ENCODE peak calls at places on chromosomes 3 and 15, in eight cellular contexts. G is endothelial cell of umbilical vein, P is IMR-90, N is uterus, D is tibial nerve, O is Peyer's patch, K is transverse colon, Z is A549. C is an unnamed sample.
A peak's percentile ranks its signal among the peaks of the same experiment; 100 is the strongest.

GRCh38 chr3:184836090-184836785 is 24.3 kb downstream of the VPS8 start:
- DNase-seq in N (no peak), P (no peak), K (no peak), Z (no peak), O (no peak), D (no peak), G (no peak), C (no peak)

GRCh38 chr3:72485649-72486048 is 362.6 kb downstream of the SHQ1 start:
- DNase-seq in O (no peak), P (peak; percentile 10), D (peak; percentile 19), Z (no peak), N (no peak), K (no peak), G (no peak), C (peak; percentile 32)

GRCh38 chr3:59818033-59818936 is 768.5 kb upstream of the CFAP20DC start:
- DNase-seq in O (peak; percentile 69), Z (peak; percentile 81), G (no peak), P (peak; percentile 97), K (peak; percentile 76), D (peak; percentile 88), N (peak; percentile 83), C (peak; percentile 75)

GRCh38 chr3:164848922-164849321 is 229.4 kb downstream of the SI start:
- DNase-seq in P (no peak), K (no peak), Z (no peak), N (no peak), O (no peak), D (no peak), G (no peak), C (no peak)

GRCh38 chr3:8663177-8664061 is 18.8 kb upstream of the SSUH2 start:
- DNase-seq in Z (peak; percentile 79), K (peak; percentile 63), D (peak; percentile 70), G (peak; percentile 66), P (peak; percentile 61), N (no peak), O (peak; percentile 87), C (peak; percentile 64)

GRCh38 chr3:119195151-119195476 is 21.7 kb downstream of the UPK1B start:
- DNase-seq in P (no peak), O (no peak), D (no peak), G (no peak), Z (no peak), K (no peak), N (no peak), C (no peak)

GRCh38 chr3:135137296-135137695 is 342.2 kb downstream of the EPHB1 start:
- DNase-seq in G (no peak), D (no peak), Z (no peak), O (no peak), P (no peak), K (no peak), N (no peak), C (no peak)

GRCh38 chr15:80275946-80276345 is 23.9 kb upstream of the CTXND1 start:
- DNase-seq in G (no peak), Z (peak; percentile 48), O (no peak), D (no peak), P (peak; percentile 40), K (no peak), N (no peak), C (no peak)

GRCh38 chr15:84752700-84753099 is 4.3 kb downstream of the ZNF592 start:
- DNase-seq in N (no peak), K (no peak), P (peak; percentile 50), D (no peak), G (no peak), Z (no peak), O (no peak), C (no peak)

GRCh38 chr3:191889781-191890180 is 428.8 kb downstream of the PYDC2 start:
- DNase-seq in K (no peak), N (no peak), G (no peak), P (no peak), O (no peak), Z (no peak), D (no peak), C (no peak)

GRCh38 chr3:42532229-42532628 is 29.8 kb downstream of the VIPR1 start:
- DNase-seq in Z (no peak), O (no peak), D (no peak), G (no peak), P (no peak), N (no peak), K (no peak), C (no peak)

GRCh38 chr3:189914799-189915198 is 205.9 kb downstream of the P3H2 start:
- DNase-seq in K (no peak), P (peak; percentile 96), O (no peak), G (peak; percentile 42), Z (peak; percentile 88), D (peak; percentile 9), N (no peak), C (no peak)

GRCh38 chr3:134803051-134803505 is 8.0 kb downstream of the EPHB1 start:
- DNase-seq in O (no peak), N (no peak), G (no peak), D (no peak), K (no peak), Z (no peak), P (no peak), C (no peak)

GRCh38 chr3:40827942-40828688 is 303.4 kb downstream of the ZNF621 start:
- DNase-seq in Z (no peak), K (peak; percentile 10), N (no peak), G (no peak), P (no peak), O (peak; percentile 55), D (peak; percentile 51), C (no peak)

GRCh38 chr15:64146520-64146884 is 5.0 kb upstream of the SNX22 start:
- DNase-seq in O (no peak), Z (no peak), N (no peak), D (no peak), K (no peak), G (no peak), P (no peak), C (no peak)

GRCh38 chr15:64146041-64146440 is 5.5 kb upstream of the SNX22 start:
- DNase-seq in P (no peak), D (no peak), K (no peak), O (no peak), N (no peak), G (no peak), Z (no peak), C (no peak)

GRCh38 chr15:64144192-64144564 is 7.4 kb upstream of the SNX22 start:
- DNase-seq in D (no peak), Z (no peak), G (no peak), K (no peak), P (no peak), N (no peak), O (no peak), C (no peak)

GRCh38 chr15:64143276-64143675 is 8.3 kb upstream of the SNX22 start:
- DNase-seq in N (no peak), O (no peak), Z (no peak), K (no peak), G (no peak), P (no peak), D (no peak), C (no peak)

GRCh38 chr15:64144565-64145281 is 6.8 kb upstream of the SNX22 start:
- DNase-seq in K (no peak), G (no peak), Z (no peak), O (no peak), D (no peak), N (no peak), P (no peak), C (no peak)
- H3K4me3 ChIP-seq in K (no peak overlapping the region), G (no peak overlapping the region), Z (no peak overlapping the region), O (no peak overlapping the region), D (no peak overlapping the region), N (no peak overlapping the region), P (no peak overlapping the region), C (no peak overlapping the region)

DNA sequence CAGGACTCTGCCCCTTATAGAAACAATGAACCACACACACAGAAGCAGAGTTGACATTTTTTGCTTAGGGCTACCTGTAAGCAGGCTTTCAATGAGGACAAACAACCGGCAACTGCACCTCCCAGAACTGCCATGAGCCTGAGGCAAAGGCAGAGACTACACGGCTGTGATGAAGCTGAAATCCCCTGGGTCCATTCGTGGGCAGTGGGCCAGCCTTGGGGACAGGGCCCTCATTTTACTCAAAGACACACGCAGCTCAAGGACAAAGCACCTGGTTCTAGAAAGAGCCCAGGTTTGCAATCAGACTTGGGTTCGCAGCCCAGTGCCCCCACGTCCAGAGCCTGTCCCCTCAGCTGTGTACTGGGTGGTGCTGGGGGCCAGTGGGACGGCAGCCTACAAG is 18.0 kb downstream of the FAM174B start:
- DNase-seq in N (peak; percentile 9), O (no peak), G (no peak), Z (no peak), K (no peak), D (no peak), P (no peak), C (peak; percentile 70)
- H3K4me1 ChIP-seq in N (no peaks in the 10 kb centered on the region), O (peaks cover 4% of the 10 kb centered on the region), G (no peaks in the 10 kb centered on the region), Z (peaks cover 7% of the 10 kb centered on the region), K (peaks cover 11% of the 10 kb centered on the region), D (no peaks in the 10 kb centered on the region), P (peaks cover 8% of the 10 kb centered on the region), C (peaks cover 6% of the 10 kb centered on the region)

GRCh38 chr15:76565366-76565765 is 228.8 kb downstream of the ISL2 start:
- DNase-seq in O (no peak), K (no peak), G (no peak), P (peak; percentile 10), N (no peak), Z (no peak), D (no peak), C (no peak)
- TF ChIP-seq POLR2A in O (no peak), K (no peak), G (no peak), P (no peak), N (no peak), Z (no peak), D (no peak), C (no peak)

GRCh38 chr15:29880341-29880740 is 58.1 kb upstream of the TJP1 start:
- DNase-seq in D (no peak), Z (no peak), K (no peak), G (no peak), P (no peak), N (no peak), O (no peak), C (no peak)
- H3K4me3 ChIP-seq in D (no peak overlapping the region), Z (no peak overlapping the region), K (no peak overlapping the region), G (no peak overlapping the region), P (no peak overlapping the region), N (no peak overlapping the region), O (no peak overlapping the region), C (no peak overlapping the region)

DNA sequence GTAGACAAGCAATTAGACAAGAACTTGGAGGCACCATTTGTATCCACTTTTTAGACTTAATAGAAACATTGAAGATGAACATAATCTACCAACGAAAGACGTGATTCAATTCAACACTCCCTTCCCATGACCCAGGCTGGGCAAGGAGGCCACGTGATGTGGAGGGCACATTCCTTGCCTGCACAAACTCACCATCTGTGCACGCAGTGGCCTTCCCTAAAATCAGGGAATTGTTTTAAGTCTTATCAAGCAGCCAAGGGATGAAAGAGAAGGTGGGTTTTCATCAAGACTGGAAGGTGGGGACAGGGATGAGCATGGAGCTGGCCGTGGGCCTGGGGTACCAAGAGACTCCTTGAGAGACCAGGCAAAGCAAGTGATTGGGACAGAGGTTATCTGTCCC is 13.5 kb downstream of the STARD5 start:
- DNase-seq in N (no peak), Z (no peak), G (no peak), D (no peak), P (no peak), O (peak; percentile 38), K (no peak), C (no peak)
- H3K4me1 ChIP-seq in N (peaks cover 10% of the 10 kb centered on the region), Z (peaks cover 17% of the 10 kb centered on the region), G (no peaks in the 10 kb centered on the region), D (peaks cover 9% of the 10 kb centered on the region), P (peaks cover 20% of the 10 kb centered on the region), O (no peaks in the 10 kb centered on the region), K (no peaks in the 10 kb centered on the region), C (no peaks in the 10 kb centered on the region)

C was measured in breast epithelium.